ENCODE peak calls at places on chromosome 21, in nine cellular contexts. T is cardiac muscle cell; I is CD8-positive, alpha-beta memory T cell; F is PC-3; M is SK-N-SH; X is left ventricle myocardium inferior; C is lower lobe of right lung; S is stomach; Z is skeletal muscle cell. Q is an unnamed sample.

GRCh38 chr21:36125513-36126121 is 9.3 kb upstream of the CBR3 start:
- DNase-seq in T (peak; percentile 59), I (peak; percentile 52), F (peak; percentile 76), M (peak; percentile 60), X (peak; percentile 40), C (peak; percentile 69), S (peak; percentile 71), Z (no peak), Q (no peak)

GRCh38 chr21:20997308-20997632 is 939 bp upstream of the NCAM2 start:
- DNase-seq in T (peak; percentile 21), I (no peak), F (no peak), M (peak; percentile 38), X (no peak), C (no peak), S (no peak), Z (no peak), Q (no peak)

GRCh38 chr21:24514081-24514733 is 1093.1 kb downstream of the MRPL39 start:
- DNase-seq in T (peak; percentile 5), I (peak; percentile 8), F (peak; percentile 57), M (peak; percentile 16), X (no peak), C (no peak), S (no peak), Z (no peak), Q (no peak)

GRCh38 chr21:31983120-31983519 is 110.3 kb downstream of the HUNK start:
- DNase-seq in T (no peak), I (no peak), F (no peak), M (no peak), X (no peak), C (peak; percentile 58), S (no peak), Z (no peak), Q (no peak)

GRCh38 chr21:40602105-40602504 is 244.9 kb downstream of the DSCAM start:
- DNase-seq in T (no peak), I (no peak), F (no peak), M (no peak), X (no peak), C (no peak), S (no peak), Z (no peak), Q (no peak)

GRCh38 chr21:46038871-46039397 is 57.4 kb downstream of the COL6A1 start:
- DNase-seq in T (no peak), I (no peak), F (no peak), M (no peak), X (peak; percentile 76), C (no peak), S (no peak), Z (peak; percentile 95), Q (no peak)

GRCh38 chr21:14977814-14978213 is 87.0 kb downstream of the NRIP1 start:
- DNase-seq in T (peak; percentile 13), I (no peak), F (no peak), M (no peak), X (no peak), C (no peak), S (no peak), Z (no peak), Q (no peak)

GRCh38 chr21:31335957-31336738 is 7.9 kb downstream of the TIAM1 start:
- DNase-seq in T (no peak), I (no peak), F (peak; percentile 96), M (no peak), X (no peak), C (no peak), S (no peak), Z (peak; percentile 86), Q (no peak)

GRCh38 chr21:9837946-9838801 is 683.2 kb upstream of the TPTE start:
- DNase-seq in T (no peak), I (no peak), F (peak; percentile 0), M (peak; percentile 61), X (no peak), C (peak; percentile 53), S (no peak), Z (no peak), Q (peak; percentile 62)

GRCh38 chr21:42124081-42124480 is 53.0 kb downstream of the UMODL1 start:
- DNase-seq in T (no peak), I (no peak), F (no peak), M (no peak), X (no peak), C (no peak), S (no peak), Z (no peak), Q (no peak)

GRCh38 chr21:31072486-31072885 is 34.2 kb upstream of the KRTAP19-8 start:
- DNase-seq in T (no peak), I (no peak), F (no peak), M (no peak), X (no peak), C (no peak), S (no peak), Z (no peak), Q (no peak)

GRCh38 chr21:42068592-42068991 is 2.5 kb upstream of the UMODL1 start:
- DNase-seq in T (no peak), I (no peak), F (no peak), M (no peak), X (no peak), C (no peak), S (no peak), Z (no peak), Q (no peak)

GRCh38 chr21:31363720-31364119 is 19.7 kb upstream of the TIAM1 start:
- DNase-seq in T (no peak), I (peak; percentile 37), F (no peak), M (no peak), X (no peak), C (no peak), S (no peak), Z (no peak), Q (no peak)

GRCh38 chr21:46151989-46152938 is 3.1 kb downstream of the FTCD start:
- DNase-seq in T (no peak), I (no peak), F (no peak), M (no peak), X (no peak), C (no peak), S (peak; percentile 18), Z (no peak), Q (no peak)

GRCh38 chr21:17688912-17689874 is 76.5 kb upstream of the BTG3 start:
- DNase-seq in T (no peak), I (peak; percentile 40), F (peak; percentile 96), M (no peak), X (peak; percentile 23), C (peak; percentile 57), S (peak; percentile 51), Z (no peak), Q (no peak)

GRCh38 chr21:40976198-40977114 is 129.5 kb upstream of the DSCAM start:
- DNase-seq in T (no peak), I (no peak), F (no peak), M (no peak), X (no peak), C (no peak), S (no peak), Z (no peak), Q (no peak)

GRCh38 chr21:15009964-15010363 is 54.8 kb downstream of the NRIP1 start:
- DNase-seq in T (no peak), I (no peak), F (no peak), M (no peak), X (no peak), C (no peak), S (no peak), Z (no peak), Q (no peak)

GRCh38 chr21:23887709-23888303 is 1719.5 kb downstream of the MRPL39 start:
- DNase-seq in T (no peak), I (peak; percentile 61), F (no peak), M (no peak), X (no peak), C (no peak), S (no peak), Z (no peak), Q (no peak)

GRCh38 chr21:39650306-39650705 is 37.6 kb downstream of the B3GALT5 start:
- DNase-seq in T (no peak), I (no peak), F (no peak), M (no peak), X (no peak), C (no peak), S (no peak), Z (no peak), Q (no peak)

GRCh38 chr21:36887983-36888382 is 78.5 kb downstream of the HLCS start:
- DNase-seq in T (no peak), I (no peak), F (no peak), M (peak; percentile 54), X (no peak), C (no peak), S (no peak), Z (no peak), Q (no peak)

GRCh38 chr21:29939859-29940245 is at the start of gene GRIK1:
- DNase-seq in T (peak; percentile 36), I (no peak), F (no peak), M (no peak), X (no peak), C (no peak), S (no peak), Z (no peak), Q (no peak)
- H3K4me3 ChIP-seq in T (peak within 1 kb of the TSS; percentile 31), I (no peak within 1 kb of the TSS), F (no peak within 1 kb of the TSS), M (no peak within 1 kb of the TSS), X (peak within 1 kb of the TSS; percentile 50), C (no peak within 1 kb of the TSS), S (peak within 1 kb of the TSS; percentile 31), Z (peak within 1 kb of the TSS; percentile 52), Q (peak within 1 kb of the TSS; percentile 61)

GRCh38 chr21:34592120-34592561 is 22.8 kb downstream of the RCAN1 start:
- DNase-seq in T (peak; percentile 68), I (no peak), F (no peak), M (no peak), X (peak; percentile 68), C (no peak), S (peak; percentile 74), Z (no peak), Q (no peak)
- H3K4me3 ChIP-seq in T (no peak overlapping the region), I (no peak overlapping the region), F (no peak overlapping the region), M (no peak overlapping the region), X (peak overlapping the region; percentile 37), C (no peak overlapping the region), S (peak overlapping the region; percentile 10), Z (no peak overlapping the region), Q (no peak overlapping the region)

DNA sequence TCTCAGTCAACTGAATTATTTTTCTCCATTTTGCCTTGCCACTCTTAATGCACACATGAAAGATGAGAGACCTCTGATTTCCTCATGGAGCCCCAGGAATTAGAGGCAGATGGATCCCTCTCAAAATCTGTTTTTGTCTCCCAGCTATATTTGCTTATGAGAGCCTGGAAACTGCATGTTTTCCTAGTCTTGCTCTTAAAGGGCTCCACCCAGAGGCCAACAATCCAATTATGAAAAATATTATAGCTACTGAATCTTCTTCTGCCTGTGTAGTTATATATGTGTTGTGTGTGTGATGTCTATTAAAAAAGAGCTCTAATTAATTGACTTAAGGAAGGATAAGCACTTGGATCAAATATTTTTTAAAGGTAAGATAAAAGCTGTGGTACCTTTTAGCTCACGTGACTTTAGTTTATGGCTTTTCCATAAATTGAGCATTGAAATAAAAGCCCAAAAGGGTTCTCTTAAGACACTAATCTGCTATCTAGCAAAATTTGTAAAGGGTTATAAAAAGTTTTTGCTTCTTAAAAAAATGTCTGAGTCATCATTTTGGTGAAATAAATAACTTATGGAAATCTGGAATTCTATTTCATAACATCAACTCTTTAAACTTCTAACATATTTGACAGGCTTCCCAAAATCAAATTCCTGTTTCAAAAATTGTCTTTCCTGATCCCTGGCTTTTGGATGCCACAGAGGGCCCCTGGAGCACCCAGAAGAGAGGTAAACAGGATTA is 31.2 kb upstream of the TSPEAR start:
- DNase-seq in T (no peak), I (peak; percentile 33), F (peak; percentile 54), M (no peak), X (no peak), C (no peak), S (no peak), Z (no peak), Q (no peak)
- H3K4me3 ChIP-seq in T (no peak overlapping the region), I (no peak overlapping the region), F (no peak overlapping the region), M (no peak overlapping the region), X (no peak overlapping the region), C (no peak overlapping the region), S (no peak overlapping the region), Z (no peak overlapping the region), Q (no peak overlapping the region)

GRCh38 chr21:38494688-38495087 is 3.6 kb downstream of the ERG start:
- DNase-seq in T (no peak), I (no peak), F (no peak), M (no peak), X (no peak), C (no peak), S (no peak), Z (no peak), Q (no peak)
- H3K4me3 ChIP-seq in T (no peak overlapping the region), I (no peak overlapping the region), F (no peak overlapping the region), M (no peak overlapping the region), X (peak overlapping the region; percentile 66), C (peak overlapping the region; percentile 54), S (peak overlapping the region; percentile 22), Z (no peak overlapping the region), Q (no peak overlapping the region)

Q was measured in LNCaP clone FGC.